ENCODE peak calls at places on chromosomes 2 and 18, in six cellular contexts. T, E, F, Z, K and P are unnamed samples.

GRCh38 chr18:63160172-63160995 is 159.2 kb downstream of the BCL2 start:
- DNase-seq in T (no peak), E (no peak), F (no peak), Z (no peak), K (no peak), P (no peak)

GRCh38 chr18:35137632-35138031 is 96.4 kb downstream of the MAPRE2 start:
- DNase-seq in T (no peak), E (no peak), F (no peak), Z (no peak), K (no peak), P (no peak)

GRCh38 chr18:41761329-41762028 is 193.6 kb upstream of the PIK3C3 start:
- DNase-seq in T (peak; percentile 28), E (peak; percentile 84), F (no peak), Z (no peak), K (no peak), P (no peak)

GRCh38 chr2:14944562-14945346 is 312.2 kb downstream of the LRATD1 start:
- DNase-seq in T (peak; percentile 83), E (peak; percentile 42), F (no peak), Z (peak; percentile 7), K (no peak), P (peak; percentile 7)

GRCh38 chr2:31282634-31283033 is 48.7 kb downstream of the EHD3 start:
- DNase-seq in T (no peak), E (no peak), F (no peak), Z (no peak), K (no peak), P (peak; percentile 37)

GRCh38 chr18:58402247-58402646 is 226.6 kb downstream of the ALPK2 start:
- DNase-seq in T (peak; percentile 86), E (no peak), F (no peak), Z (no peak), K (peak; percentile 64), P (no peak)

GRCh38 chr2:190217616-190218015 is 102.0 kb downstream of the HIBCH start:
- DNase-seq in T (no peak), E (no peak), F (no peak), Z (no peak), K (no peak), P (no peak)

GRCh38 chr2:186594001-186594722 is 4.3 kb downstream of the ITGAV start:
- DNase-seq in T (no peak), E (no peak), F (no peak), Z (no peak), K (no peak), P (no peak)